ENCODE peak calls at places on chromosomes 12 and 14, in eight cellular contexts. One of them, this sample, is unnamed.

GRCh38 chr14:87678624-87679023 is 314.4 kb downstream of the GALC start:
- DNase-seq in renal cortical epithelial cell: no peak
- DNase-seq in Panc1: no peak
- DNase-seq in activated CD8-positive, alpha-beta memory T cell treated with anti-CD3 and anti-CD28 coated beads for 24 hours: no peak
- DNase-seq in stimulated activated CD4-positive, alpha-beta T cell treated with anti-CD3 and anti-CD28 coated beads, Interleukin-1b, Interleukin-23, amount 100 ng/mL, for 4 hours: no peak
- DNase-seq in psoas muscle: no peak
- DNase-seq in T-helper 1 cell: no peak
- DNase-seq in ELR: no peak
- DNase-seq in this sample: no peak

GRCh38 chr12:40820794-40821484 is 128.7 kb downstream of the CNTN1 start:
- DNase-seq in renal cortical epithelial cell: peak
- DNase-seq in Panc1: no peak
- DNase-seq in activated CD8-positive, alpha-beta memory T cell treated with anti-CD3 and anti-CD28 coated beads for 24 hours: no peak
- DNase-seq in stimulated activated CD4-positive, alpha-beta T cell treated with anti-CD3 and anti-CD28 coated beads, Interleukin-1b, Interleukin-23, amount 100 ng/mL, for 4 hours: no peak
- DNase-seq in psoas muscle: no peak
- DNase-seq in T-helper 1 cell: no peak
- DNase-seq in ELR: no peak
- DNase-seq in this sample: no peak

GRCh38 chr12:12219664-12220063 is 47.2 kb downstream of the LRP6 start:
- DNase-seq in renal cortical epithelial cell: no peak
- DNase-seq in Panc1: no peak
- DNase-seq in activated CD8-positive, alpha-beta memory T cell treated with anti-CD3 and anti-CD28 coated beads for 24 hours: no peak
- DNase-seq in stimulated activated CD4-positive, alpha-beta T cell treated with anti-CD3 and anti-CD28 coated beads, Interleukin-1b, Interleukin-23, amount 100 ng/mL, for 4 hours: no peak
- DNase-seq in psoas muscle: no peak
- DNase-seq in T-helper 1 cell: no peak
- DNase-seq in ELR: no peak
- DNase-seq in this sample: no peak

GRCh38 chr12:70695361-70696023 is 58.3 kb upstream of the PTPRB start:
- DNase-seq in renal cortical epithelial cell: no peak
- DNase-seq in Panc1: no peak
- DNase-seq in activated CD8-positive, alpha-beta memory T cell treated with anti-CD3 and anti-CD28 coated beads for 24 hours: no peak
- DNase-seq in stimulated activated CD4-positive, alpha-beta T cell treated with anti-CD3 and anti-CD28 coated beads, Interleukin-1b, Interleukin-23, amount 100 ng/mL, for 4 hours: no peak
- DNase-seq in psoas muscle: no peak
- DNase-seq in T-helper 1 cell: no peak
- DNase-seq in ELR: no peak
- DNase-seq in this sample: no peak

GRCh38 chr14:91580886-91581615 is 70.9 kb upstream of the PPP4R3A start:
- DNase-seq in renal cortical epithelial cell: no peak
- DNase-seq in Panc1: no peak
- DNase-seq in activated CD8-positive, alpha-beta memory T cell treated with anti-CD3 and anti-CD28 coated beads for 24 hours: no peak
- DNase-seq in stimulated activated CD4-positive, alpha-beta T cell treated with anti-CD3 and anti-CD28 coated beads, Interleukin-1b, Interleukin-23, amount 100 ng/mL, for 4 hours: no peak
- DNase-seq in psoas muscle: no peak
- DNase-seq in T-helper 1 cell: no peak
- DNase-seq in ELR: no peak
- DNase-seq in this sample: no peak

GRCh38 chr14:50085570-50086315 is 30.6 kb downstream of the VCPKMT start:
- DNase-seq in renal cortical epithelial cell: peak
- DNase-seq in Panc1: no peak
- DNase-seq in activated CD8-positive, alpha-beta memory T cell treated with anti-CD3 and anti-CD28 coated beads for 24 hours: peak
- DNase-seq in stimulated activated CD4-positive, alpha-beta T cell treated with anti-CD3 and anti-CD28 coated beads, Interleukin-1b, Interleukin-23, amount 100 ng/mL, for 4 hours: no peak
- DNase-seq in psoas muscle: no peak
- DNase-seq in T-helper 1 cell: no peak
- DNase-seq in ELR: peak
- DNase-seq in this sample: no peak

GRCh38 chr12:76883826-76884225 is 5.0 kb upstream of the CSRP2 start:
- DNase-seq in renal cortical epithelial cell: no peak
- DNase-seq in Panc1: no peak
- DNase-seq in activated CD8-positive, alpha-beta memory T cell treated with anti-CD3 and anti-CD28 coated beads for 24 hours: no peak
- DNase-seq in stimulated activated CD4-positive, alpha-beta T cell treated with anti-CD3 and anti-CD28 coated beads, Interleukin-1b, Interleukin-23, amount 100 ng/mL, for 4 hours: no peak
- DNase-seq in psoas muscle: peak
- DNase-seq in T-helper 1 cell: no peak
- DNase-seq in ELR: no peak
- DNase-seq in this sample: no peak

GRCh38 chr14:33647385-33647786 is 303.5 kb downstream of the EGLN3 start:
- DNase-seq in renal cortical epithelial cell: peak
- DNase-seq in Panc1: peak
- DNase-seq in activated CD8-positive, alpha-beta memory T cell treated with anti-CD3 and anti-CD28 coated beads for 24 hours: no peak
- DNase-seq in stimulated activated CD4-positive, alpha-beta T cell treated with anti-CD3 and anti-CD28 coated beads, Interleukin-1b, Interleukin-23, amount 100 ng/mL, for 4 hours: no peak
- DNase-seq in psoas muscle: no peak
- DNase-seq in T-helper 1 cell: no peak
- DNase-seq in ELR: peak
- DNase-seq in this sample: peak

GRCh38 chr14:99729991-99730875 is 46.1 kb downstream of the CYP46A1 start:
- DNase-seq in renal cortical epithelial cell: no peak
- DNase-seq in Panc1: no peak
- DNase-seq in activated CD8-positive, alpha-beta memory T cell treated with anti-CD3 and anti-CD28 coated beads for 24 hours: peak
- DNase-seq in stimulated activated CD4-positive, alpha-beta T cell treated with anti-CD3 and anti-CD28 coated beads, Interleukin-1b, Interleukin-23, amount 100 ng/mL, for 4 hours: peak
- DNase-seq in psoas muscle: peak
- DNase-seq in T-helper 1 cell: peak
- DNase-seq in ELR: peak
- DNase-seq in this sample: no peak

GRCh38 chr12:96497800-96498199 is 8.4 kb downstream of the CFAP54 start:
- DNase-seq in renal cortical epithelial cell: peak
- DNase-seq in Panc1: no peak
- DNase-seq in activated CD8-positive, alpha-beta memory T cell treated with anti-CD3 and anti-CD28 coated beads for 24 hours: no peak
- DNase-seq in stimulated activated CD4-positive, alpha-beta T cell treated with anti-CD3 and anti-CD28 coated beads, Interleukin-1b, Interleukin-23, amount 100 ng/mL, for 4 hours: no peak
- DNase-seq in psoas muscle: no peak
- DNase-seq in T-helper 1 cell: no peak
- DNase-seq in ELR: no peak
- DNase-seq in this sample: no peak

GRCh38 chr14:50823763-50824636 is 7.0 kb downstream of the NIN start:
- DNase-seq in renal cortical epithelial cell: peak
- DNase-seq in Panc1: no peak
- DNase-seq in activated CD8-positive, alpha-beta memory T cell treated with anti-CD3 and anti-CD28 coated beads for 24 hours: no peak
- DNase-seq in stimulated activated CD4-positive, alpha-beta T cell treated with anti-CD3 and anti-CD28 coated beads, Interleukin-1b, Interleukin-23, amount 100 ng/mL, for 4 hours: no peak
- DNase-seq in psoas muscle: no peak
- DNase-seq in T-helper 1 cell: no peak
- DNase-seq in ELR: no peak
- DNase-seq in this sample: no peak

GRCh38 chr14:46596236-46596635 is 55.3 kb downstream of the RPL10L start:
- DNase-seq in renal cortical epithelial cell: peak
- DNase-seq in Panc1: no peak
- DNase-seq in activated CD8-positive, alpha-beta memory T cell treated with anti-CD3 and anti-CD28 coated beads for 24 hours: no peak
- DNase-seq in stimulated activated CD4-positive, alpha-beta T cell treated with anti-CD3 and anti-CD28 coated beads, Interleukin-1b, Interleukin-23, amount 100 ng/mL, for 4 hours: no peak
- DNase-seq in psoas muscle: no peak
- DNase-seq in T-helper 1 cell: no peak
- DNase-seq in ELR: no peak
- DNase-seq in this sample: no peak

GRCh38 chr12:91912178-91912577 is 233.5 kb downstream of the BTG1 start:
- DNase-seq in renal cortical epithelial cell: no peak
- DNase-seq in Panc1: no peak
- DNase-seq in activated CD8-positive, alpha-beta memory T cell treated with anti-CD3 and anti-CD28 coated beads for 24 hours: no peak
- DNase-seq in stimulated activated CD4-positive, alpha-beta T cell treated with anti-CD3 and anti-CD28 coated beads, Interleukin-1b, Interleukin-23, amount 100 ng/mL, for 4 hours: no peak
- DNase-seq in psoas muscle: no peak
- DNase-seq in T-helper 1 cell: no peak
- DNase-seq in ELR: no peak
- DNase-seq in this sample: no peak

GRCh38 chr12:122909442-122910288 is 13.7 kb upstream of the VPS37B start:
- DNase-seq in renal cortical epithelial cell: no peak
- DNase-seq in Panc1: no peak
- DNase-seq in activated CD8-positive, alpha-beta memory T cell treated with anti-CD3 and anti-CD28 coated beads for 24 hours: no peak
- DNase-seq in stimulated activated CD4-positive, alpha-beta T cell treated with anti-CD3 and anti-CD28 coated beads, Interleukin-1b, Interleukin-23, amount 100 ng/mL, for 4 hours: no peak
- DNase-seq in psoas muscle: no peak
- DNase-seq in T-helper 1 cell: no peak
- DNase-seq in ELR: no peak
- DNase-seq in this sample: no peak

GRCh38 chr12:103303484-103303883 is 192.3 kb downstream of the C12orf42 start:
- DNase-seq in renal cortical epithelial cell: no peak
- DNase-seq in Panc1: no peak
- DNase-seq in activated CD8-positive, alpha-beta memory T cell treated with anti-CD3 and anti-CD28 coated beads for 24 hours: no peak
- DNase-seq in stimulated activated CD4-positive, alpha-beta T cell treated with anti-CD3 and anti-CD28 coated beads, Interleukin-1b, Interleukin-23, amount 100 ng/mL, for 4 hours: no peak
- DNase-seq in psoas muscle: no peak
- DNase-seq in T-helper 1 cell: no peak
- DNase-seq in ELR: no peak
- DNase-seq in this sample: no peak

GRCh38 chr12:66127695-66128094 is 2.9 kb downstream of the LLPH start:
- DNase-seq in renal cortical epithelial cell: no peak
- DNase-seq in Panc1: no peak
- DNase-seq in activated CD8-positive, alpha-beta memory T cell treated with anti-CD3 and anti-CD28 coated beads for 24 hours: no peak
- DNase-seq in stimulated activated CD4-positive, alpha-beta T cell treated with anti-CD3 and anti-CD28 coated beads, Interleukin-1b, Interleukin-23, amount 100 ng/mL, for 4 hours: no peak
- DNase-seq in psoas muscle: no peak
- DNase-seq in T-helper 1 cell: no peak
- DNase-seq in ELR: no peak
- DNase-seq in this sample: no peak

GRCh38 chr12:87140257-87140656 is 884.1 kb upstream of the MGAT4C start:
- DNase-seq in renal cortical epithelial cell: peak
- DNase-seq in Panc1: no peak
- DNase-seq in activated CD8-positive, alpha-beta memory T cell treated with anti-CD3 and anti-CD28 coated beads for 24 hours: no peak
- DNase-seq in stimulated activated CD4-positive, alpha-beta T cell treated with anti-CD3 and anti-CD28 coated beads, Interleukin-1b, Interleukin-23, amount 100 ng/mL, for 4 hours: no peak
- DNase-seq in psoas muscle: no peak
- DNase-seq in T-helper 1 cell: no peak
- DNase-seq in ELR: peak
- DNase-seq in this sample: no peak

This sample was measured in amniotic stem cell.